ENCODE peak calls at places on chromosomes 11 and 22, in seven cellular contexts. One of them, this sample, is unnamed.

GRCh38 chr22:40477683-40478348 is 107.4 kb downstream of the SGSM3 start:
- DNase-seq in IMR-90: no peak
- DNase-seq in mesenchymal stem cell: no peak
- DNase-seq in neuronal stem cell: no peak
- DNase-seq in trophoblast cell: no peak
- DNase-seq in H9: no peak
- DNase-seq in H1: no peak
- DNase-seq in this sample: peak

GRCh38 chr22:24693359-24693758 is 81.2 kb downstream of the PIWIL3 start:
- DNase-seq in IMR-90: peak
- DNase-seq in trophoblast cell: no peak
- DNase-seq in H1: no peak
- DNase-seq in neuronal stem cell: no peak
- DNase-seq in mesenchymal stem cell: no peak
- DNase-seq in H9: no peak
- DNase-seq in this sample: no peak

GRCh38 chr11:123145220-123145619 is 49.8 kb downstream of the CLMP start:
- DNase-seq in IMR-90: peak
- DNase-seq in H1: no peak
- DNase-seq in trophoblast cell: peak
- DNase-seq in neuronal stem cell: no peak
- DNase-seq in H9: no peak
- DNase-seq in mesenchymal stem cell: peak
- DNase-seq in this sample: no peak

GRCh38 chr11:8658210-8658968 is 24.1 kb downstream of the TRIM66 start:
- DNase-seq in IMR-90: peak
- DNase-seq in H9: no peak
- DNase-seq in neuronal stem cell: no peak
- DNase-seq in H1: no peak
- DNase-seq in mesenchymal stem cell: no peak
- DNase-seq in trophoblast cell: no peak
- DNase-seq in this sample: peak

GRCh38 chr11:62142043-62142375 is 18.2 kb downstream of the INCENP start:
- DNase-seq in H1: no peak
- DNase-seq in H9: no peak
- DNase-seq in mesenchymal stem cell: no peak
- DNase-seq in IMR-90: no peak
- DNase-seq in neuronal stem cell: no peak
- DNase-seq in trophoblast cell: no peak
- DNase-seq in this sample: no peak

GRCh38 chr11:31824791-31825452 is 13.8 kb upstream of the PAX6 start:
- DNase-seq in H1: peak
- DNase-seq in H9: no peak
- DNase-seq in trophoblast cell: no peak
- DNase-seq in IMR-90: no peak
- DNase-seq in mesenchymal stem cell: no peak
- DNase-seq in neuronal stem cell: no peak
- DNase-seq in this sample: peak

GRCh38 chr11:62399868-62400245 is 19.0 kb upstream of the SCGB1A1 start:
- DNase-seq in H9: no peak
- DNase-seq in IMR-90: no peak
- DNase-seq in mesenchymal stem cell: no peak
- DNase-seq in neuronal stem cell: no peak
- DNase-seq in trophoblast cell: no peak
- DNase-seq in H1: no peak
- DNase-seq in this sample: no peak

GRCh38 chr22:23256986-23257888 is 76.9 kb downstream of the BCR start:
- DNase-seq in H1: no peak
- DNase-seq in mesenchymal stem cell: peak
- DNase-seq in IMR-90: no peak
- DNase-seq in trophoblast cell: no peak
- DNase-seq in H9: no peak
- DNase-seq in neuronal stem cell: no peak
- DNase-seq in this sample: no peak

GRCh38 chr11:58675344-58676155 is 53.1 kb downstream of the CNTF start:
- DNase-seq in IMR-90: peak
- DNase-seq in H9: peak
- DNase-seq in trophoblast cell: peak
- DNase-seq in H1: peak
- DNase-seq in mesenchymal stem cell: peak
- DNase-seq in neuronal stem cell: peak
- DNase-seq in this sample: peak

GRCh38 chr11:75244052-75244814 is 3.7 kb downstream of the TPBGL start:
- DNase-seq in trophoblast cell: no peak
- DNase-seq in mesenchymal stem cell: no peak
- DNase-seq in IMR-90: no peak
- DNase-seq in H9: peak
- DNase-seq in neuronal stem cell: no peak
- DNase-seq in H1: no peak
- DNase-seq in this sample: no peak

GRCh38 chr11:126140932-126141291 is 70.5 kb downstream of the RPUSD4 start:
- DNase-seq in IMR-90: peak
- DNase-seq in mesenchymal stem cell: peak
- DNase-seq in trophoblast cell: no peak
- DNase-seq in H9: no peak
- DNase-seq in H1: no peak
- DNase-seq in neuronal stem cell: no peak
- DNase-seq in this sample: no peak

GRCh38 chr11:119774180-119774763 is 45.3 kb upstream of the NECTIN1 start:
- DNase-seq in H9: peak
- DNase-seq in IMR-90: peak
- DNase-seq in mesenchymal stem cell: peak
- DNase-seq in H1: no peak
- DNase-seq in trophoblast cell: no peak
- DNase-seq in neuronal stem cell: peak
- DNase-seq in this sample: peak

GRCh38 chr11:46912526-46913150 is 5.7 kb downstream of the LRP4 start:
- DNase-seq in trophoblast cell: no peak
- DNase-seq in neuronal stem cell: peak
- DNase-seq in mesenchymal stem cell: peak
- DNase-seq in H9: peak
- DNase-seq in IMR-90: no peak
- DNase-seq in H1: peak
- DNase-seq in this sample: peak

GRCh38 chr11:64400096-64400495 is 41.1 kb downstream of the RPS6KA4 start:
- DNase-seq in IMR-90: no peak
- DNase-seq in neuronal stem cell: no peak
- DNase-seq in H9: no peak
- DNase-seq in trophoblast cell: no peak
- DNase-seq in H1: no peak
- DNase-seq in mesenchymal stem cell: no peak
- DNase-seq in this sample: no peak

GRCh38 chr11:26649884-26650283 is 72.0 kb downstream of the SLC5A12 start:
- DNase-seq in H9: peak
- DNase-seq in H1: peak
- DNase-seq in mesenchymal stem cell: peak
- DNase-seq in IMR-90: peak
- DNase-seq in trophoblast cell: peak
- DNase-seq in neuronal stem cell: peak
- DNase-seq in this sample: peak

GRCh38 chr11:26655287-26655686 is 66.6 kb downstream of the SLC5A12 start:
- DNase-seq in IMR-90: no peak
- DNase-seq in mesenchymal stem cell: no peak
- DNase-seq in neuronal stem cell: no peak
- DNase-seq in H1: no peak
- DNase-seq in H9: no peak
- DNase-seq in trophoblast cell: no peak
- DNase-seq in this sample: no peak

DNA sequence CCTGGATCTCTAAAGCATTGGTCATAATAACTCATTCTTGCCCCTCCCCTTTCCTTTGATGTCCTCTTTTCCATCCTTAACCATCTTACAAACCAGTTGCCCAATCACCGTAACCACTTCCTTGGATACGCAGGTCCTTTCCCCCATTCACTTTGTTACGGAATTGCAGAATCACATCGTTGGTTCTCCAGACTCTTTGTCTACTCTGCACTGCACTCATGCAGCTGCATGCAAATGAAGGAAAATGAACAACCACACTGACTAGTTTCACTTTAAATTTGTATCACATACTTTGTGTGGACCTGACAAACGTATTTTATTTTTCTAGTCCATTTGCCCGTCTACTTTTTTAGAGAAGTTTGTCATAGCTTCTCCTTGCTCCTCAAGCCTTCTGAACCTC is 69.9 kb downstream of the SLC5A12 start:
- DNase-seq in trophoblast cell: no peak
- DNase-seq in IMR-90: no peak
- DNase-seq in mesenchymal stem cell: no peak
- DNase-seq in H9: no peak
- DNase-seq in neuronal stem cell: no peak
- DNase-seq in H1: no peak
- DNase-seq in this sample: no peak
- H3K18ac ChIP-seq in trophoblast cell: no peak
- H3K18ac ChIP-seq in IMR-90: no peak
- H3K18ac ChIP-seq in mesenchymal stem cell: no peak
- H3K18ac ChIP-seq in H9: no peak
- H3K18ac ChIP-seq in neuronal stem cell: no peak
- H3K18ac ChIP-seq in H1: no peak
- H3K18ac ChIP-seq in this sample: no peak

GRCh38 chr22:32053165-32053755 is 10.2 kb downstream of the SLC5A1 start:
- DNase-seq in mesenchymal stem cell: no peak
- DNase-seq in IMR-90: no peak
- DNase-seq in neuronal stem cell: no peak
- DNase-seq in trophoblast cell: no peak
- DNase-seq in H1: no peak
- DNase-seq in H9: no peak
- DNase-seq in this sample: no peak
- H3K4ac ChIP-seq in mesenchymal stem cell: no peak
- H3K4ac ChIP-seq in IMR-90: no peak
- H3K4ac ChIP-seq in neuronal stem cell: no peak
- H3K4ac ChIP-seq in trophoblast cell: no peak
- H3K4ac ChIP-seq in H1: no peak
- H3K4ac ChIP-seq in H9: no peak
- H3K4ac ChIP-seq in this sample: no peak

DNA sequence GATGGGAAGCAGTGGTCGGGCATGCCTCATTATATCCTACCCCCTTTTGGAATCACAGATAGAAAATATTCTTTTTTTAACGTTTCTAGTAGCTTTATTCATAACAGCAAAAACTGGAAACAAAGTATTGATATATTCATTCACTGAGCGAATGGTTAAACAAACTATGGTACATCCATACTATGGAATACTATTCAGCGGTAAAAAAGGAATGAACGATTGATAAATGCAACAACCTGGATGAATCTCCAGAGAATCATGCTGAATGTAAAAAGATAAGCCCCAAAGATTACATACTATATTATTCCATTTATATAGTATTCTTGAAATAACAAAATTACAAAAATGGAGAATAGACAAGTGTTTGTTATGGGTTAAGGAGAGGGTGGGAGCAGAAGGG is 7.5 kb upstream of the SULT4A1 start:
- DNase-seq in H1: no peak
- DNase-seq in H9: no peak
- DNase-seq in trophoblast cell: no peak
- DNase-seq in IMR-90: no peak
- DNase-seq in mesenchymal stem cell: no peak
- DNase-seq in neuronal stem cell: no peak
- DNase-seq in this sample: no peak
- H3K18ac ChIP-seq in H1: no peak
- H3K18ac ChIP-seq in H9: no peak
- H3K18ac ChIP-seq in trophoblast cell: no peak
- H3K18ac ChIP-seq in IMR-90: no peak
- H3K18ac ChIP-seq in mesenchymal stem cell: no peak
- H3K18ac ChIP-seq in neuronal stem cell: no peak
- H3K18ac ChIP-seq in this sample: no peak

GRCh38 chr22:47822459-47822858 is 1060.0 kb downstream of the TBC1D22A start:
- DNase-seq in H9: no peak
- DNase-seq in IMR-90: no peak
- DNase-seq in mesenchymal stem cell: no peak
- DNase-seq in neuronal stem cell: no peak
- DNase-seq in H1: no peak
- DNase-seq in trophoblast cell: no peak
- DNase-seq in this sample: no peak
- H3K4ac ChIP-seq in H9: no peak
- H3K4ac ChIP-seq in IMR-90: no peak
- H3K4ac ChIP-seq in mesenchymal stem cell: no peak
- H3K4ac ChIP-seq in neuronal stem cell: no peak
- H3K4ac ChIP-seq in H1: no peak
- H3K4ac ChIP-seq in trophoblast cell: no peak
- H3K4ac ChIP-seq in this sample: no peak

GRCh38 chr22:30984317-30984716 is 15.3 kb downstream of the TUG1 start:
- DNase-seq in mesenchymal stem cell: no peak
- DNase-seq in H9: no peak
- DNase-seq in neuronal stem cell: no peak
- DNase-seq in IMR-90: no peak
- DNase-seq in trophoblast cell: no peak
- DNase-seq in H1: no peak
- DNase-seq in this sample: no peak
- H3K18ac ChIP-seq in mesenchymal stem cell: no peak
- H3K18ac ChIP-seq in H9: no peak
- H3K18ac ChIP-seq in neuronal stem cell: no peak
- H3K18ac ChIP-seq in IMR-90: no peak
- H3K18ac ChIP-seq in trophoblast cell: no peak
- H3K18ac ChIP-seq in H1: no peak
- H3K18ac ChIP-seq in this sample: no peak

GRCh38 chr11:114987171-114987760 is 308.9 kb downstream of the NXPE2 start:
- DNase-seq in H1: no peak
- DNase-seq in mesenchymal stem cell: no peak
- DNase-seq in IMR-90: no peak
- DNase-seq in H9: no peak
- DNase-seq in trophoblast cell: no peak
- DNase-seq in neuronal stem cell: no peak
- DNase-seq in this sample: peak
- H3K4ac ChIP-seq in H1: no peak
- H3K4ac ChIP-seq in mesenchymal stem cell: no peak
- H3K4ac ChIP-seq in IMR-90: no peak
- H3K4ac ChIP-seq in H9: no peak
- H3K4ac ChIP-seq in trophoblast cell: no peak
- H3K4ac ChIP-seq in neuronal stem cell: no peak
- H3K4ac ChIP-seq in this sample: no peak